ENCODE peak calls at places on chromosomes 4 and X, in six cellular contexts. One of them, this sample, is unnamed.

GRCh38 chr4:53654300-53654758 is 63.0 kb upstream of the LNX1 start:
- DNase-seq in cardiac muscle cell: peak; percentile 29
- DNase-seq in fibroblast of pulmonary artery: peak; percentile 40
- DNase-seq in foreskin fibroblast: peak; percentile 73
- DNase-seq in spleen: no peak
- DNase-seq in CD4-positive, alpha-beta T cell: no peak
- DNase-seq in this sample: no peak

GRCh38 chr4:39514888-39515401 is 12.3 kb downstream of the UGDH start:
- DNase-seq in cardiac muscle cell: no peak
- DNase-seq in fibroblast of pulmonary artery: peak; percentile 23
- DNase-seq in foreskin fibroblast: peak; percentile 72
- DNase-seq in spleen: no peak
- DNase-seq in CD4-positive, alpha-beta T cell: no peak
- DNase-seq in this sample: no peak

GRCh38 chr4:74997942-74998341 is 65.0 kb downstream of the PARM1 start:
- DNase-seq in cardiac muscle cell: no peak
- DNase-seq in fibroblast of pulmonary artery: no peak
- DNase-seq in foreskin fibroblast: no peak
- DNase-seq in spleen: no peak
- DNase-seq in CD4-positive, alpha-beta T cell: no peak
- DNase-seq in this sample: no peak

GRCh38 chrX:17605676-17606075 is 131.6 kb upstream of the SCML1 start:
- DNase-seq in cardiac muscle cell: peak; percentile 42
- DNase-seq in fibroblast of pulmonary artery: peak; percentile 17
- DNase-seq in foreskin fibroblast: peak; percentile 34
- DNase-seq in spleen: no peak
- DNase-seq in CD4-positive, alpha-beta T cell: no peak
- DNase-seq in this sample: no peak

GRCh38 chrX:153897899-153898298 is 6.6 kb upstream of the AVPR2 start:
- DNase-seq in cardiac muscle cell: no peak
- DNase-seq in fibroblast of pulmonary artery: no peak
- DNase-seq in foreskin fibroblast: no peak
- DNase-seq in spleen: no peak
- DNase-seq in CD4-positive, alpha-beta T cell: no peak
- DNase-seq in this sample: no peak

GRCh38 chr4:174648859-174649258 is 126.6 kb upstream of the HPGD start:
- DNase-seq in cardiac muscle cell: no peak
- DNase-seq in fibroblast of pulmonary artery: no peak
- DNase-seq in foreskin fibroblast: no peak
- DNase-seq in spleen: no peak
- DNase-seq in CD4-positive, alpha-beta T cell: no peak
- DNase-seq in this sample: no peak

GRCh38 chr4:75289843-75290616 is 224.2 kb downstream of the RCHY1 start:
- DNase-seq in cardiac muscle cell: peak; percentile 25
- DNase-seq in fibroblast of pulmonary artery: peak; percentile 12
- DNase-seq in foreskin fibroblast: no peak
- DNase-seq in spleen: no peak
- DNase-seq in CD4-positive, alpha-beta T cell: no peak
- DNase-seq in this sample: peak; percentile 22

GRCh38 chrX:48769230-48769629 is 7.7 kb downstream of the GLOD5 start:
- DNase-seq in cardiac muscle cell: no peak
- DNase-seq in fibroblast of pulmonary artery: no peak
- DNase-seq in foreskin fibroblast: no peak
- DNase-seq in spleen: no peak
- DNase-seq in CD4-positive, alpha-beta T cell: no peak
- DNase-seq in this sample: no peak

GRCh38 chr4:83074086-83074704 is 39.2 kb downstream of the COPS4 start:
- DNase-seq in cardiac muscle cell: peak; percentile 94
- DNase-seq in fibroblast of pulmonary artery: peak; percentile 93
- DNase-seq in foreskin fibroblast: peak; percentile 89
- DNase-seq in spleen: no peak
- DNase-seq in CD4-positive, alpha-beta T cell: no peak
- DNase-seq in this sample: peak; percentile 45

GRCh38 chr4:13160906-13161305 is 323.2 kb downstream of the RAB28 start:
- DNase-seq in cardiac muscle cell: no peak
- DNase-seq in fibroblast of pulmonary artery: peak; percentile 6
- DNase-seq in foreskin fibroblast: peak; percentile 8
- DNase-seq in spleen: no peak
- DNase-seq in CD4-positive, alpha-beta T cell: no peak
- DNase-seq in this sample: no peak

GRCh38 chr4:155442267-155443105 is 65.7 kb upstream of the MAP9 start:
- DNase-seq in cardiac muscle cell: peak; percentile 84
- DNase-seq in fibroblast of pulmonary artery: peak; percentile 78
- DNase-seq in foreskin fibroblast: peak; percentile 91
- DNase-seq in spleen: peak; percentile 82
- DNase-seq in CD4-positive, alpha-beta T cell: peak; percentile 22
- DNase-seq in this sample: peak; percentile 81

GRCh38 chr4:163332526-163333405 is at the start of gene NPY1R:
- DNase-seq in cardiac muscle cell: peak; percentile 87
- DNase-seq in fibroblast of pulmonary artery: peak; percentile 86
- DNase-seq in foreskin fibroblast: peak; percentile 86
- DNase-seq in spleen: peak; percentile 81
- DNase-seq in CD4-positive, alpha-beta T cell: no peak
- DNase-seq in this sample: peak; percentile 80

GRCh38 chr4:156255608-156256007 is 301.9 kb upstream of the CTSO start:
- DNase-seq in cardiac muscle cell: no peak
- DNase-seq in fibroblast of pulmonary artery: no peak
- DNase-seq in foreskin fibroblast: no peak
- DNase-seq in spleen: no peak
- DNase-seq in CD4-positive, alpha-beta T cell: no peak
- DNase-seq in this sample: no peak

GRCh38 chrX:43861750-43862149 is 20.5 kb downstream of the MAOB start:
- DNase-seq in cardiac muscle cell: no peak
- DNase-seq in fibroblast of pulmonary artery: no peak
- DNase-seq in foreskin fibroblast: no peak
- DNase-seq in spleen: no peak
- DNase-seq in CD4-positive, alpha-beta T cell: no peak
- DNase-seq in this sample: no peak

GRCh38 chr4:22235798-22236197 is 280.1 kb downstream of the ADGRA3 start:
- DNase-seq in cardiac muscle cell: no peak
- DNase-seq in fibroblast of pulmonary artery: no peak
- DNase-seq in foreskin fibroblast: no peak
- DNase-seq in spleen: no peak
- DNase-seq in CD4-positive, alpha-beta T cell: no peak
- DNase-seq in this sample: no peak

GRCh38 chrX:110588164-110588563 is 207.5 kb downstream of the CHRDL1 start:
- DNase-seq in cardiac muscle cell: no peak
- DNase-seq in fibroblast of pulmonary artery: no peak
- DNase-seq in foreskin fibroblast: no peak
- DNase-seq in spleen: no peak
- DNase-seq in CD4-positive, alpha-beta T cell: no peak
- DNase-seq in this sample: no peak

GRCh38 chr4:78629991-78630541 is 78.5 kb downstream of the ANXA3 start:
- DNase-seq in cardiac muscle cell: no peak
- DNase-seq in fibroblast of pulmonary artery: no peak
- DNase-seq in foreskin fibroblast: no peak
- DNase-seq in spleen: no peak
- DNase-seq in CD4-positive, alpha-beta T cell: no peak
- DNase-seq in this sample: no peak

GRCh38 chr4:19224820-19225219 is 1026.9 kb upstream of the SLIT2 start:
- DNase-seq in cardiac muscle cell: peak; percentile 54
- DNase-seq in fibroblast of pulmonary artery: peak; percentile 61
- DNase-seq in foreskin fibroblast: peak; percentile 38
- DNase-seq in spleen: no peak
- DNase-seq in CD4-positive, alpha-beta T cell: no peak
- DNase-seq in this sample: no peak

GRCh38 chrX:135256923-135257322 is 5.1 kb downstream of the ETDA start:
- DNase-seq in cardiac muscle cell: no peak
- DNase-seq in fibroblast of pulmonary artery: no peak
- DNase-seq in foreskin fibroblast: no peak
- DNase-seq in spleen: no peak
- DNase-seq in CD4-positive, alpha-beta T cell: no peak
- DNase-seq in this sample: no peak

GRCh38 chr4:152344001-152344400 is 191.9 kb downstream of the FBXW7 start:
- DNase-seq in cardiac muscle cell: no peak
- DNase-seq in fibroblast of pulmonary artery: no peak
- DNase-seq in foreskin fibroblast: peak; percentile 24
- DNase-seq in spleen: no peak
- DNase-seq in CD4-positive, alpha-beta T cell: no peak
- DNase-seq in this sample: no peak

GRCh38 chr4:84952004-84952403 is 14.5 kb downstream of the WDFY3 start:
- DNase-seq in cardiac muscle cell: peak; percentile 29
- DNase-seq in fibroblast of pulmonary artery: peak; percentile 52
- DNase-seq in foreskin fibroblast: peak; percentile 63
- DNase-seq in spleen: no peak
- DNase-seq in CD4-positive, alpha-beta T cell: no peak
- DNase-seq in this sample: no peak

GRCh38 chr4:186814535-186814934 is 90.9 kb upstream of the FAT1 start:
- DNase-seq in cardiac muscle cell: no peak
- DNase-seq in fibroblast of pulmonary artery: no peak
- DNase-seq in foreskin fibroblast: no peak
- DNase-seq in spleen: no peak
- DNase-seq in CD4-positive, alpha-beta T cell: no peak
- DNase-seq in this sample: no peak

GRCh38 chr4:15920723-15921591 is 17.6 kb downstream of the FGFBP1 start:
- DNase-seq in cardiac muscle cell: peak; percentile 96
- DNase-seq in fibroblast of pulmonary artery: peak; percentile 97
- DNase-seq in foreskin fibroblast: peak; percentile 99
- DNase-seq in spleen: no peak
- DNase-seq in CD4-positive, alpha-beta T cell: no peak
- DNase-seq in this sample: no peak

GRCh38 chr4:120718979-120719566 is 203.5 kb downstream of the PRDM5 start:
- DNase-seq in cardiac muscle cell: peak; percentile 66
- DNase-seq in fibroblast of pulmonary artery: peak; percentile 67
- DNase-seq in foreskin fibroblast: peak; percentile 75
- DNase-seq in spleen: no peak
- DNase-seq in CD4-positive, alpha-beta T cell: no peak
- DNase-seq in this sample: peak; percentile 35
- TF ChIP-seq CTCF in cardiac muscle cell: peak; percentile 78
- TF ChIP-seq CTCF in fibroblast of pulmonary artery: peak; percentile 82
- TF ChIP-seq CTCF in foreskin fibroblast: peak; percentile 88
- TF ChIP-seq CTCF in spleen: no peak
- TF ChIP-seq CTCF in CD4-positive, alpha-beta T cell: peak; percentile 51
- TF ChIP-seq CTCF in this sample: peak; percentile 50

GRCh38 chr4:6183740-6184139 is 16.6 kb downstream of the JAKMIP1 start:
- DNase-seq in cardiac muscle cell: no peak
- DNase-seq in fibroblast of pulmonary artery: no peak
- DNase-seq in foreskin fibroblast: no peak
- DNase-seq in spleen: no peak
- DNase-seq in CD4-positive, alpha-beta T cell: no peak
- DNase-seq in this sample: no peak

GRCh38 chr4:6182390-6183280 is 17.7 kb downstream of the JAKMIP1 start:
- DNase-seq in cardiac muscle cell: no peak
- DNase-seq in fibroblast of pulmonary artery: no peak
- DNase-seq in foreskin fibroblast: no peak
- DNase-seq in spleen: no peak
- DNase-seq in CD4-positive, alpha-beta T cell: no peak
- DNase-seq in this sample: no peak

GRCh38 chr4:6179362-6179761 is 21.0 kb downstream of the JAKMIP1 start:
- DNase-seq in cardiac muscle cell: no peak
- DNase-seq in fibroblast of pulmonary artery: no peak
- DNase-seq in foreskin fibroblast: no peak
- DNase-seq in spleen: no peak
- DNase-seq in CD4-positive, alpha-beta T cell: no peak
- DNase-seq in this sample: no peak

GRCh38 chr4:6178757-6179156 is 21.6 kb downstream of the JAKMIP1 start:
- DNase-seq in cardiac muscle cell: no peak
- DNase-seq in fibroblast of pulmonary artery: no peak
- DNase-seq in foreskin fibroblast: peak; percentile 6
- DNase-seq in spleen: no peak
- DNase-seq in CD4-positive, alpha-beta T cell: no peak
- DNase-seq in this sample: no peak

GRCh38 chr4:6180841-6181631 is 19.3 kb downstream of the JAKMIP1 start:
- DNase-seq in cardiac muscle cell: no peak
- DNase-seq in fibroblast of pulmonary artery: no peak
- DNase-seq in foreskin fibroblast: no peak
- DNase-seq in spleen: no peak
- DNase-seq in CD4-positive, alpha-beta T cell: no peak
- DNase-seq in this sample: no peak
- TF ChIP-seq CTCF in cardiac muscle cell: no peak
- TF ChIP-seq CTCF in fibroblast of pulmonary artery: no peak
- TF ChIP-seq CTCF in foreskin fibroblast: no peak
- TF ChIP-seq CTCF in spleen: no peak
- TF ChIP-seq CTCF in CD4-positive, alpha-beta T cell: no peak
- TF ChIP-seq CTCF in this sample: no peak

GRCh38 chr4:3572363-3572762 is 40.1 kb upstream of the LRPAP1 start:
- DNase-seq in cardiac muscle cell: no peak
- DNase-seq in fibroblast of pulmonary artery: no peak
- DNase-seq in foreskin fibroblast: no peak
- DNase-seq in spleen: no peak
- DNase-seq in CD4-positive, alpha-beta T cell: no peak
- DNase-seq in this sample: no peak
- TF ChIP-seq CTCF in cardiac muscle cell: no peak
- TF ChIP-seq CTCF in fibroblast of pulmonary artery: no peak
- TF ChIP-seq CTCF in foreskin fibroblast: no peak
- TF ChIP-seq CTCF in spleen: no peak
- TF ChIP-seq CTCF in CD4-positive, alpha-beta T cell: no peak
- TF ChIP-seq CTCF in this sample: no peak

GRCh38 chrX:68462653-68463052 is 29.4 kb upstream of the OPHN1 start:
- DNase-seq in cardiac muscle cell: peak; percentile 64
- DNase-seq in fibroblast of pulmonary artery: peak; percentile 63
- DNase-seq in foreskin fibroblast: peak; percentile 39
- DNase-seq in spleen: no peak
- DNase-seq in CD4-positive, alpha-beta T cell: no peak
- DNase-seq in this sample: peak; percentile 22
- TF ChIP-seq CTCF in cardiac muscle cell: peak; percentile 42
- TF ChIP-seq CTCF in fibroblast of pulmonary artery: peak; percentile 48
- TF ChIP-seq CTCF in foreskin fibroblast: peak; percentile 33
- TF ChIP-seq CTCF in spleen: peak; percentile 55
- TF ChIP-seq CTCF in CD4-positive, alpha-beta T cell: no peak
- TF ChIP-seq CTCF in this sample: peak; percentile 57

GRCh38 chr4:26061248-26061986 is 147.4 kb downstream of the SMIM20 start:
- DNase-seq in cardiac muscle cell: peak; percentile 60
- DNase-seq in fibroblast of pulmonary artery: peak; percentile 67
- DNase-seq in foreskin fibroblast: peak; percentile 51
- DNase-seq in spleen: no peak
- DNase-seq in CD4-positive, alpha-beta T cell: no peak
- DNase-seq in this sample: peak; percentile 16
- TF ChIP-seq CTCF in cardiac muscle cell: peak; percentile 68
- TF ChIP-seq CTCF in fibroblast of pulmonary artery: peak; percentile 73
- TF ChIP-seq CTCF in foreskin fibroblast: peak; percentile 46
- TF ChIP-seq CTCF in spleen: peak; percentile 64
- TF ChIP-seq CTCF in CD4-positive, alpha-beta T cell: no peak
- TF ChIP-seq CTCF in this sample: peak; percentile 54

GRCh38 chrX:53435997-53436396 is 1.8 kb upstream of the HSD17B10 start:
- DNase-seq in cardiac muscle cell: peak; percentile 77
- DNase-seq in fibroblast of pulmonary artery: peak; percentile 72
- DNase-seq in foreskin fibroblast: peak; percentile 72
- DNase-seq in spleen: peak; percentile 86
- DNase-seq in CD4-positive, alpha-beta T cell: peak; percentile 55
- DNase-seq in this sample: peak; percentile 51
- TF ChIP-seq CTCF in cardiac muscle cell: peak; percentile 79
- TF ChIP-seq CTCF in fibroblast of pulmonary artery: peak; percentile 85
- TF ChIP-seq CTCF in foreskin fibroblast: peak; percentile 73
- TF ChIP-seq CTCF in spleen: peak; percentile 85
- TF ChIP-seq CTCF in CD4-positive, alpha-beta T cell: peak; percentile 70
- TF ChIP-seq CTCF in this sample: peak; percentile 57

GRCh38 chr4:122512430-122512829 is 55.9 kb upstream of the IL2 start:
- DNase-seq in cardiac muscle cell: no peak
- DNase-seq in fibroblast of pulmonary artery: no peak
- DNase-seq in foreskin fibroblast: no peak
- DNase-seq in spleen: no peak
- DNase-seq in CD4-positive, alpha-beta T cell: no peak
- DNase-seq in this sample: no peak

GRCh38 chr4:122503214-122503613 is 46.7 kb upstream of the IL2 start:
- DNase-seq in cardiac muscle cell: peak; percentile 23
- DNase-seq in fibroblast of pulmonary artery: peak; percentile 38
- DNase-seq in foreskin fibroblast: no peak
- DNase-seq in spleen: no peak
- DNase-seq in CD4-positive, alpha-beta T cell: no peak
- DNase-seq in this sample: no peak

GRCh38 chr4:122508083-122508482 is 51.6 kb upstream of the IL2 start:
- DNase-seq in cardiac muscle cell: no peak
- DNase-seq in fibroblast of pulmonary artery: no peak
- DNase-seq in foreskin fibroblast: no peak
- DNase-seq in spleen: no peak
- DNase-seq in CD4-positive, alpha-beta T cell: no peak
- DNase-seq in this sample: no peak
- TF ChIP-seq CTCF in cardiac muscle cell: no peak
- TF ChIP-seq CTCF in fibroblast of pulmonary artery: no peak
- TF ChIP-seq CTCF in foreskin fibroblast: no peak
- TF ChIP-seq CTCF in spleen: no peak
- TF ChIP-seq CTCF in CD4-positive, alpha-beta T cell: no peak
- TF ChIP-seq CTCF in this sample: no peak